ENCODE peak calls at places on chromosomes 4 and X, in eight cellular contexts. S is GM23248, G is PC-3, H is neural progenitor cell, B is hepatocyte, N is OCI-LY7, L is HCT116, O is SK-N-SH. Y is an unnamed sample.
A peak's percentile ranks its signal among the peaks of the same experiment; 100 is the strongest.

GRCh38 chr4:1238676-1239000 is 10.3 kb downstream of the CTBP1 start:
- DNase-seq in N (no peak), S (no peak), L (no peak), B (no peak), H (no peak), O (peak; percentile 24), G (no peak), Y (peak; percentile 0)

GRCh38 chr4:154490589-154491340 is 834 bp downstream of the DCHS2 start:
- DNase-seq in O (peak; percentile 41), G (no peak), S (peak; percentile 6), N (no peak), H (peak; percentile 57), B (peak; percentile 49), L (no peak), Y (peak; percentile 57)

GRCh38 chr4:145956288-145956890 is 17.8 kb upstream of the ZNF827 start:
- DNase-seq in L (no peak), G (peak; percentile 75), S (peak; percentile 53), H (peak; percentile 60), O (peak; percentile 43), B (peak; percentile 64), N (peak; percentile 73), Y (peak; percentile 82)

GRCh38 chr4:81595798-81596610 is 124.3 kb upstream of the RASGEF1B start:
- DNase-seq in G (no peak), S (no peak), H (no peak), L (no peak), N (no peak), B (no peak), O (no peak), Y (no peak)

GRCh38 chr4:52952540-52952939 is 90.4 kb downstream of the RASL11B start:
- DNase-seq in N (no peak), B (no peak), S (no peak), L (no peak), O (peak; percentile 14), G (no peak), H (no peak), Y (no peak)

GRCh38 chrX:148457279-148457678 is 43.1 kb upstream of the AFF2 start:
- DNase-seq in N (no peak), G (no peak), L (no peak), S (no peak), H (no peak), O (no peak), B (no peak), Y (no peak)

GRCh38 chr4:113435893-113436292 is 325.6 kb downstream of the CAMK2D start:
- DNase-seq in H (no peak), L (peak; percentile 84), N (no peak), B (no peak), G (peak; percentile 67), S (peak; percentile 92), O (no peak), Y (peak; percentile 48)

GRCh38 chr4:6257243-6258025 is 12.2 kb upstream of the WFS1 start:
- DNase-seq in S (no peak), H (peak; percentile 34), B (no peak), N (no peak), L (no peak), O (no peak), G (no peak), Y (peak; percentile 40)

GRCh38 chr4:113958766-113959540 is 20.5 kb downstream of the ARSJ start:
- DNase-seq in S (peak; percentile 88), L (peak; percentile 90), H (no peak), N (no peak), B (peak; percentile 69), O (no peak), G (peak; percentile 96), Y (no peak)

GRCh38 chr4:189185810-189186432 is 754.8 kb upstream of the FRG1 start:
- DNase-seq in N (no peak), B (no peak), S (no peak), O (no peak), G (no peak), L (no peak), H (peak; percentile 90), Y (peak; percentile 97)

DNA sequence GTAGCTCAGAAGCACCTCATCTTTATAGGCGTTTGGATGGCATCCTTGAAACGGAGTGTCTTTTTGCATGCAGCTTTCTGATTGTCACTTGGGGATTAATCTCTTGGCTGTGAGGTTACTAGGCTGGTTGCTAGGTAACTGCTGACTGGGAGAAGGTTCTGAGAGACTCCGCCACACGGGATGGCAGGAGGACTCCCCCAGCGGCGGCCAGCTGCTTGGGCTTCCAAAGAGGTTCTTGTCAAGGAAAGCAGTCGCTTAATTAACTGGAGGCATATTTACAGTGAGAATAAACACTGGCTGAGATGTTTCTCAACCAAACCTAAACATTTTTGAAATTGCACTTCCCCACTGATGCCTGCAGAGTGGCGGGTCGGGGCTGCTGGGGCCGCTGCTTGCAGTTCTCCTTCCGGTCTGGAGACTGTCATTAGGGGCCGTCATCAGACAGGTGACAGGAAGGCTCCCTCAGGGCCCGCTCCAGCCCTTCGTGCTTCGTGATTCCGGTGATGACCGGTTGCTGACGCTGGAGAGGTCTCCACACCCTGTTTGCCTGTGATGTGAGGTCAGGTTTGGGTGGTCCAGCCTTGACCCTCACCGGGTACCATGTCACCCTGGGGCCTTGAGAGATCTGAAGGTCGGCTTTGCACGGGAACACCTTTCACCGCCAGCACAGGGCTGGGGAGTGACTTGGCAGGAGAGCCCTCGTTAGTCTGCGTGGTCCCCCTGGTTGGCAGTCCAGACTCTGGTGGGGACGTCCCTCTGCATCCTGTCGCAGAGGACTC is 9.1 kb downstream of the NSG1 start:
- DNase-seq in L (no peak), B (peak; percentile 53), O (peak; percentile 61), G (no peak), S (peak; percentile 48), N (peak; percentile 54), H (peak; percentile 91), Y (peak; percentile 55)
- TF ChIP-seq EZH2phosphoT487 in L (no peak), B (no peak), O (no peak), G (no peak), S (no peak), N (no peak), H (no peak), Y (no peak)

DNA sequence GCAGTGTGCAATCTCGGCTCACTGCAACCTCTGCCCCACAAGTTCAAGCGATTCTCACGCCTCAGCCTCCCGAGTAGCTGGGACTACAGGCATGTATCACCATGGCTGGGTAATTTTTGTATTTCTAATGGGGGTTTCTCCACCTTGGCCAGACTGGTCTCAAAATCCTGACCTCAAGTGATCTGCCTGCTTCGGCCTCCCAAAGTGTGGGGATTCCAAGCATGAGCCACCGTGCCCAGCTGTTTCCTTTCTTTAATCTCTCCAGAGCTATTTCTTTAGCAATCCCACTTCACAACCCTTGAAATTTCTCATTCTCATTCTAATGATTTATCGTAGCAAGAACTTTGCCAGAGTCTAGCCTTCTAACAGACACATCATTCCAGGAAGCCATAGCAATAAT is 68.5 kb downstream of the RXFP1 start:
- DNase-seq in N (no peak), L (no peak), G (no peak), B (no peak), O (no peak), S (no peak), H (no peak), Y (no peak)
- TF ChIP-seq EZH2phosphoT487 in N (no peak), L (no peak), G (no peak), B (no peak), O (no peak), S (no peak), H (no peak), Y (no peak)

DNA sequence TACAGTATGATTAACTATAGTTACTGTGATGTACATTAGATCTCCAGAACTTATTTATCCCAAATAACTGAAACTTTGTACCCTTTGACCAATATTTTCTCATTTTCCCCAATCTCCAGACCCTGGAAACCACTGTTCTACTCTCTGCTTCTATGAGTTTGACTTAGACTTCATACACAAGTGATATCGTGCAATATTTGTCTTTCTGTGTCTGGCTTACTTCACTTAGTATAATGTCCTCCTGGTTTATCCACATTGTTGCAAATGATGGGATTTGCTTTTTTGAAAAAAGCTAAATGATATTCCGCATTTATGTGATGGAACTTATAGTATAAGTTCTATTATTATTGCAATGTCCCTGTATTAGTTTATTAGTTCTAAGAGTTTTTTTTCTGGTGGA is 81.8 kb upstream of the SOD3 start:
- DNase-seq in S (no peak), B (no peak), N (no peak), L (no peak), G (no peak), O (no peak), H (no peak), Y (no peak)
- TF ChIP-seq EZH2phosphoT487 in S (no peak), B (no peak), N (no peak), L (no peak), G (no peak), O (no peak), H (no peak), Y (no peak)

GRCh38 chr4:91963489-91963888 is 340.3 kb upstream of the GRID2 start:
- DNase-seq in S (peak; percentile 62), G (peak; percentile 45), L (no peak), H (no peak), N (no peak), O (no peak), B (no peak), Y (no peak)
- TF ChIP-seq EZH2phosphoT487 in S (no peak), G (no peak), L (no peak), H (no peak), N (no peak), O (no peak), B (no peak), Y (no peak)